ENCODE peak calls at places on chromosomes 5 and 9, in seven cellular contexts. C, X, V, T, E, H and G are unnamed samples.

GRCh38 chr9:79224672-79225433 is 346.9 kb upstream of the TLE4 start:
- DNase-seq in E (no peak), H (no peak), V (no peak), T (no peak), X (no peak), C (no peak), G (no peak)

GRCh38 chr5:89421035-89421434 is 538.1 kb upstream of the MEF2C start:
- DNase-seq in V (no peak), H (no peak), X (no peak), T (no peak), E (no peak), C (no peak), G (no peak)

GRCh38 chr5:150659360-150660107 is 1.5 kb upstream of the MYOZ3 start:
- DNase-seq in E (no peak), V (no peak), X (no peak), H (no peak), C (peak), T (no peak), G (no peak)

GRCh38 chr5:149799119-149799623 is 69.1 kb downstream of the PPARGC1B start:
- DNase-seq in E (no peak), X (peak), V (no peak), C (peak), T (no peak), H (no peak), G (peak)

GRCh38 chr5:170442381-170442780 is 53.2 kb upstream of the KCNMB1 start:
- DNase-seq in E (no peak), H (no peak), X (no peak), V (no peak), T (no peak), C (no peak), G (no peak)

GRCh38 chr9:34428325-34428958 is 29.9 kb downstream of the FAM219A start:
- DNase-seq in H (no peak), E (no peak), C (peak), X (peak), V (no peak), T (no peak), G (no peak)

GRCh38 chr5:134651531-134651930 is 2.9 kb downstream of the SEC24A start:
- DNase-seq in X (no peak), T (no peak), H (no peak), E (no peak), V (no peak), C (no peak), G (no peak)

GRCh38 chr5:145989428-145989827 is 53.0 kb downstream of the SH3RF2 start:
- DNase-seq in V (no peak), H (no peak), C (no peak), E (no peak), T (no peak), X (no peak), G (no peak)

GRCh38 chr5:175658299-175659145 is 651 bp downstream of the HRH2 start:
- DNase-seq in T (no peak), C (peak), E (no peak), V (no peak), H (no peak), X (no peak), G (no peak)

GRCh38 chr5:56264417-56265025 is 31.4 kb upstream of the ANKRD55 start:
- DNase-seq in H (peak), V (peak), T (peak), C (peak), X (peak), E (no peak), G (peak)

GRCh38 chr9:93591706-93592388 is 15.5 kb downstream of the PHF2 start:
- DNase-seq in C (peak), X (no peak), E (no peak), V (no peak), T (no peak), H (no peak), G (no peak)

GRCh38 chr9:22514866-22515265 is 68.2 kb downstream of the DMRTA1 start:
- DNase-seq in V (no peak), H (no peak), E (no peak), C (no peak), X (no peak), T (no peak), G (no peak)

GRCh38 chr5:171258737-171259405 is 50.2 kb upstream of the TLX3 start:
- DNase-seq in E (no peak), V (no peak), H (no peak), X (no peak), T (no peak), C (no peak), G (no peak)

GRCh38 chr5:152634596-152634995 is 229.5 kb upstream of the NMUR2 start:
- DNase-seq in V (no peak), X (no peak), H (no peak), T (no peak), E (no peak), C (no peak), G (no peak)

GRCh38 chr5:152631217-152631616 is 226.1 kb upstream of the NMUR2 start:
- DNase-seq in T (no peak), E (no peak), H (no peak), V (no peak), X (no peak), C (no peak), G (no peak)

GRCh38 chr5:152632380-152632779 is 227.3 kb upstream of the NMUR2 start:
- DNase-seq in E (no peak), T (no peak), C (no peak), X (no peak), H (no peak), V (no peak), G (no peak)
- TF ChIP-seq JUND in E (no peak), T (no peak), C (no peak), X (no peak), H (no peak), V (no peak), G (no peak)

DNA sequence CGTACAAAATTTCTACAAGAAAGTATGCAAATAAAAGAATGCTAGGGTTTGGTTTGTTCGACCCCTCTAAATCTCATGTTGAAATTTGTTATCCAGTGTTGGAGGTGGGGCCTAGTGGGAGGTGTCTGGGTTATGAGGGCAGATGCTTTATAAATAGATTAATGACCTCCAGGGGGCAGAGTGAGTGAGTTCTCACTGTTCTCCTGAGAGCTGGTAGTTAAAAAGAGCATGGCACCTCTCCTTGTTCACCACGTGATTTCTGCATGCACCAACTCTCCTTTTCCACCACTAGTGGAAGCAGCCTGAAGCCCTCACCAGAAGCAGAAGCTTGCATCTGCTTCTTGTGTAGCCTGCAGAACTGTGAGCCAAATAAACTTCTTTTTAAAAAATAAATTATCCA is 50.4 kb upstream of the FAM170A start:
- DNase-seq in T (peak), X (peak), E (no peak), H (peak), C (no peak), V (peak), G (peak)
- TF ChIP-seq JUND in T (no peak), X (no peak), E (no peak), H (no peak), C (no peak), V (no peak), G (no peak)

DNA sequence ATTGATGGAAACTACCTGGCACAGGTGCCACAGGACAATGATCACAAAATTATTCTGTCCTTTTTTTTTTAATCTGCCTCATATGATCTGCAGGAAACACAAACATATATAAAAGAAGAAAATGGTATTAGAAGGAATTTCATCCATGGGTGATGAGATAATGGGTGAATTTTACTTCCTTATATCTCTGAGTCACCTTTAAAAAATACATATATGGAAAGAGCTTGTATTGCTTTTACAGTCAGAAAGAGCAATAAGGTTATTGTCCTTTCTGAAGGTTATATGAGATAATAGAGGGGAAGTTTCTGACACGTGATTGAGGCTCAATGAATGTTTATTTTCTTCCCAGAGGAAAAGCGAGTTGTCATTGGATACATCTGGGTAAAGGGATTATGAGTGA is 31.6 kb downstream of the NEURL1B start:
- DNase-seq in H (no peak), E (no peak), T (no peak), X (no peak), C (no peak), V (no peak), G (no peak)
- TF ChIP-seq JUND in H (no peak), E (no peak), T (no peak), X (no peak), C (no peak), V (no peak), G (no peak)

GRCh38 chr5:132044207-132044606 is 16.2 kb upstream of the IL3 start:
- DNase-seq in X (no peak), H (no peak), E (no peak), C (no peak), V (no peak), T (no peak), G (no peak)
- TF ChIP-seq JUND in X (no peak), H (no peak), E (no peak), C (no peak), V (no peak), T (no peak), G (no peak)

GRCh38 chr9:117205806-117206205 is 209.1 kb downstream of the ASTN2 start:
- DNase-seq in X (no peak), C (no peak), H (no peak), E (no peak), T (no peak), V (no peak), G (no peak)

DNA sequence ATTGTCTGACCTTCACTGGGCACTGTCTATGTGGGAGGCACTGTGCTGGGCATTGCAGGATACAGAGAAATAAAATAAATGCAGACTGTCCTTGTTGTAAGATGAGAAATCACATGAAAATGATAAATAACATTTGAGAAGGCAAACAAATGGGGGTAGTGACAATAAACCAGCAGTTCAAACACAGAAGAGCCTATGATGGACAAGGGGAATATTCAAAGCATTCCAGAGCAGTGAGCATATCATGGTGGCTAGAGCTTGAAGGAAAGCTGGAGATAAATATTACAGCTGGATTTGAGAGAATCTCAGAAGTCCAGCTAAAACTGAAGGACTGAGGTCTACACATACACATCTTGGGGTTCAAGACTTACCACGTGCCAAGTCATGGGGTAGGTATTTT is 209.9 kb downstream of the ASTN2 start:
- DNase-seq in E (no peak), T (no peak), C (no peak), H (no peak), V (no peak), X (no peak), G (no peak)
- TF ChIP-seq JUND in E (no peak), T (no peak), C (no peak), H (no peak), V (no peak), X (no peak), G (no peak)

DNA sequence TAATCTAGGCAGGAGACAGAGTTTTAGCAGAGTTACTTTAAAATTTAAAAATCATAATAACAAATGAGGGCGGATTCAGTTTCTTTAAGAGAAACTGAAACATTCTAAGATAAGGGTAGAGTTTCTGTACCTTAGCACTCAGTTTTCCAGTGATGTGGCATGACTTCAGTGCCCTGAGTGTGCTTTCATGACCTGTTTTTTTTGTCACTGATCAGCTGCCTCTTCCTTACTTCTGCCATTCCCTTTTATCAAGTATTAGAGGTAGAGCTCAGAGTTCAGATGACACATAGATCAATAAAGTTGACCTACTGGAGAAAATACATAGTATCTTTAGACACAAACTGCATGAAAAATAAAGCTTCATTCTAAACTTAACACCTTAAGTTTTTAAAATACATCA is 82.3 kb downstream of the ERMP1 start:
- DNase-seq in T (no peak), H (no peak), V (no peak), E (no peak), X (no peak), C (no peak), G (no peak)
- TF ChIP-seq JUND in T (no peak), H (no peak), V (no peak), E (no peak), X (no peak), C (no peak), G (no peak)

GRCh38 chr5:3595102-3595961 is at the start of gene IRX1:
- DNase-seq in C (peak), V (no peak), X (no peak), E (no peak), H (no peak), T (no peak), G (no peak)
- TF ChIP-seq JUND in C (no peak), V (no peak), X (no peak), E (no peak), H (no peak), T (no peak), G (no peak)

DNA sequence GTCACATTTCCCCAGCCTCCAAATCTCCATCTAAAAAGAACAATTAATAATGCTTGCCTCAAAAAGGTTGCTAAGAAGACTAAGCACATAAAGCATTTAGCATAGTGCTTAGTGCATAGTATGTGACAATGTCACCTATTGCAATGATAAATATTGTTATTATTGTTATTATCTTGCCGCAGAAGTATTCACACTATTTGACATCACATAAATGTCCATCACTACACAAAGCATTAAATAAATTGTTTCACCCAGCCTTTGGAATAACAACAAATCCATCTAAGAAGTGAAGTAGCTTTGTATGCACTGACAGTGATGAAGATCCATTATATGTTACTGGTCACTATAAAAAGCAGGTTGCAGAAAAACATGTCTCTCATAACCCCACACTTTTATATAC is 2263.9 kb upstream of the WWC1 start:
- DNase-seq in X (no peak), V (no peak), H (no peak), E (no peak), C (no peak), T (no peak), G (no peak)
- TF ChIP-seq JUND in X (no peak), V (no peak), H (no peak), E (no peak), C (no peak), T (no peak), G (no peak)

GRCh38 chr9:77507212-77507961 is 140.7 kb downstream of the GNA14 start:
- DNase-seq in T (no peak), H (no peak), C (no peak), E (no peak), X (no peak), V (no peak), G (no peak)
- TF ChIP-seq JUND in T (no peak), H (no peak), C (no peak), E (no peak), X (no peak), V (no peak), G (no peak)

GRCh38 chr5:180873628-180874520 is 12.8 kb upstream of the ZFP62 start:
- DNase-seq in T (no peak), V (no peak), X (no peak), H (peak), E (peak), C (no peak), G (no peak)
- TF ChIP-seq JUND in T (no peak), V (no peak), X (no peak), H (peak), E (no peak), C (no peak), G (no peak)